ENCODE peak calls at places on chromosomes 7 and 10, in four cellular contexts. O is Peyer's patch, V is fibroblast of lung, E is kidney epithelial cell. A is an unnamed sample.

GRCh38 chr10:124653811-124654651 is 90.1 kb downstream of the FAM53B start:
- DNase-seq in O (no peak), V (no peak), E (no peak), A (no peak)

GRCh38 chr7:44791278-44792219 is 4.9 kb upstream of the PPIA start:
- DNase-seq in O (no peak), V (peak), E (no peak), A (no peak)

GRCh38 chr7:45583296-45583695 is 9.1 kb downstream of the ADCY1 start:
- DNase-seq in O (no peak), V (no peak), E (no peak), A (no peak)

GRCh38 chr10:61175331-61175730 is 231.3 kb upstream of the RHOBTB1 start:
- DNase-seq in O (no peak), V (peak), E (no peak), A (no peak)

GRCh38 chr7:74474271-74474865 is 20.7 kb downstream of the GTF2IRD1 start:
- DNase-seq in O (no peak), V (peak), E (no peak), A (no peak)

GRCh38 chr7:155852426-155853301 is 40.4 kb upstream of the SHH start:
- DNase-seq in O (peak), V (no peak), E (no peak), A (no peak)

GRCh38 chr10:99534939-99535763 is 2.4 kb downstream of the NKX2-3 start:
- DNase-seq in O (no peak), V (no peak), E (no peak), A (no peak)

GRCh38 chr10:23694921-23695824 is 256.3 kb downstream of the OTUD1 start:
- DNase-seq in O (no peak), V (no peak), E (no peak), A (no peak)

GRCh38 chr10:70444613-70445222 is 3.2 kb upstream of the NODAL start:
- DNase-seq in O (no peak), V (no peak), E (no peak), A (no peak)

GRCh38 chr7:93884541-93884940 is 6.0 kb downstream of the TFPI2 start:
- DNase-seq in O (no peak), V (no peak), E (no peak), A (no peak)

GRCh38 chr10:29595636-29596225 is 39.0 kb downstream of the SVIL start:
- DNase-seq in O (no peak), V (peak), E (no peak), A (peak)

GRCh38 chr7:138701312-138701923 is at the start of gene SVOPL:
- DNase-seq in O (no peak), V (no peak), E (no peak), A (peak)

GRCh38 chr7:94394399-94395140 is at the start of gene COL1A2:
- DNase-seq in O (peak), V (peak), E (no peak), A (peak)

GRCh38 chr10:76001461-76001860 is 570.0 kb downstream of the LRMDA start:
- DNase-seq in O (no peak), V (no peak), E (no peak), A (no peak)

GRCh38 chr7:68449099-68449498 is 1149.2 kb upstream of the AUTS2 start:
- DNase-seq in O (no peak), V (no peak), E (no peak), A (no peak)
- TF ChIP-seq CTCF in O (no peak), V (no peak), E (no peak), A (no peak)

GRCh38 chr10:110681023-110681681 is 37.0 kb downstream of the RBM20 start:
- DNase-seq in O (peak), V (peak), E (peak), A (no peak)
- TF ChIP-seq CTCF in O (peak), V (peak), E (peak), A (peak)

GRCh38 chr10:128280271-128280670 is 154.0 kb upstream of the MKI67 start:
- DNase-seq in O (no peak), V (no peak), E (no peak), A (no peak)
- TF ChIP-seq CTCF in O (no peak), V (no peak), E (no peak), A (no peak)

GRCh38 chr7:1923409-1924053 is 253.5 kb downstream of the ELFN1 start:
- DNase-seq in O (no peak), V (no peak), E (no peak), A (no peak)

GRCh38 chr7:1926908-1927306 is 256.8 kb downstream of the ELFN1 start:
- DNase-seq in O (no peak), V (no peak), E (no peak), A (no peak)

GRCh38 chr7:1924185-1924817 is 254.2 kb downstream of the ELFN1 start:
- DNase-seq in O (no peak), V (peak), E (no peak), A (no peak)

GRCh38 chr7:1925973-1926907 is 256.2 kb downstream of the ELFN1 start:
- DNase-seq in O (no peak), V (no peak), E (no peak), A (no peak)

GRCh38 chr7:1925349-1925748 is 255.3 kb downstream of the ELFN1 start:
- DNase-seq in O (no peak), V (no peak), E (no peak), A (no peak)
- TF ChIP-seq CTCF in O (no peak), V (peak), E (no peak), A (no peak)

DNA sequence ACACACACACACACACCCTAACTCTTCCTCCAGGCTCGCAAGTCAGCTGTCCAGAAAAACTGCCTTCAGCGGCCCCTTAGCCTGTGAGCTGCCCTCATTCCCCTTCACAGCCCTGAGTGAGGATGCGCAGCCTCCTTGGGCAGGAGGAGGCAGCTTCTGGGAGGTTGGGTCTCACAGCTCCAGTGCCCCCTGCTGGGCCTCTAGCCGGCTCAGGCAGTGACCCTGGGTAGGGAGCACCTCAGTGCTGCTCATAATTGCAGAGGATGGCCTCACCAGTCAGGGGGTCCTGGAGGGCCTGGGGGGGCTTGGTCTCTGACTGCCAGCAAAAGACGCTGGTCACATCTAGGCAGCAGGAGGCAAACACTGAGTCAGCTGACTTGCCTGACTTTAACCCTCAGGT is 43.7 kb downstream of the ZNF273 start:
- DNase-seq in O (no peak), V (peak), E (no peak), A (no peak)
- TF ChIP-seq CTCF in O (no peak), V (peak), E (peak), A (peak)

GRCh38 chr7:97480700-97481410 is 251.0 kb upstream of the TAC1 start:
- DNase-seq in O (no peak), V (no peak), E (no peak), A (no peak)
- TF ChIP-seq CTCF in O (no peak), V (no peak), E (no peak), A (no peak)

GRCh38 chr7:133529861-133530260 is 277.0 kb downstream of the EXOC4 start:
- DNase-seq in O (no peak), V (no peak), E (no peak), A (no peak)
- TF ChIP-seq CTCF in O (no peak), V (no peak), E (no peak), A (peak)

DNA sequence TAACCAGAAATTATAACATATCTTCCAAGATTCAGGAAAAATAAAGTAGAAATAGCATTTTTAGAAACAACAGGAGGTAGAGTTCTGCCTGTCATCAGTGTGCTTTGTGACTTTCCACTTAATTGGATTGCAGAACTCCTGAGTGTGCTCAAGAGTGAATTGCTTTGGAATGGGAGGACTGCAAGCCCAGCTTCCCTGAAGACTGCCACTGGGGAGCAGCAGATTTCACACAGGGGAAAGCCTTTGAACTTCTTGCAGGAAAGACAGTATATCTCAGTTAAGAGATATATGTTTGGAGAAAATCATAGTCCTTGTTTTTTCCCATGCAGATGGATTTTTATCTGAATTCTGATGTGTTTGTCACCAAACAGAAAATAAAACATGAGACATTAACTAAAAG is 124.5 kb downstream of the TMEM168 start:
- DNase-seq in O (peak), V (no peak), E (no peak), A (no peak)
- TF ChIP-seq CTCF in O (peak), V (peak), E (peak), A (peak)

GRCh38 chr10:34905200-34905927 is 90.3 kb upstream of the PARD3 start:
- DNase-seq in O (peak), V (no peak), E (no peak), A (peak)
- TF ChIP-seq CTCF in O (no peak), V (no peak), E (no peak), A (no peak)

GRCh38 chr7:142925413-142925812 is 8.1 kb downstream of the TRPV5 start:
- DNase-seq in O (no peak), V (no peak), E (no peak), A (no peak)
- TF ChIP-seq CTCF in O (no peak), V (no peak), E (no peak), A (no peak)

A was measured in chondrocyte.